ENCODE peak calls at places on chromosomes 12 and 14, in eight cellular contexts. M is GM12878, N is BE2C, S is dorsolateral prefrontal cortex, G is colonic mucosa, Y is mucosa of descending colon, F is WERI-Rb-1, P is left ventricle myocardium inferior. A is an unnamed sample.

GRCh38 chr14:65170768-65171251 is 68.5 kb upstream of the MAX start:
- DNase-seq in G (peak), F (peak), P (no peak), S (peak), Y (peak), M (peak), N (peak), A (peak)

GRCh38 chr14:70013269-70013873 is 134.2 kb downstream of the SMOC1 start:
- DNase-seq in F (peak), G (peak), M (no peak), S (no peak), Y (no peak), P (no peak), N (peak), A (no peak)

GRCh38 chr12:108039794-108040193 is 89.3 kb upstream of the WSCD2 start:
- DNase-seq in G (no peak), F (peak), Y (no peak), M (no peak), S (no peak), P (no peak), N (no peak), A (no peak)

GRCh38 chr14:75273272-75274044 is 5.2 kb upstream of the FOS start:
- DNase-seq in Y (no peak), F (no peak), N (no peak), G (no peak), P (no peak), S (no peak), M (no peak), A (no peak)

GRCh38 chr12:17035372-17035771 is 429.4 kb upstream of the LMO3 start:
- DNase-seq in N (no peak), M (no peak), S (no peak), P (no peak), F (no peak), Y (no peak), G (no peak), A (no peak)

GRCh38 chr14:36766974-36767373 is 105.3 kb downstream of the PAX9 start:
- DNase-seq in S (no peak), Y (no peak), M (no peak), N (no peak), G (no peak), F (no peak), P (no peak), A (no peak)

GRCh38 chr12:64584173-64584555 is 26.1 kb upstream of the RASSF3 start:
- DNase-seq in N (peak), M (no peak), F (no peak), P (no peak), S (no peak), Y (no peak), G (no peak), A (no peak)

GRCh38 chr14:82091097-82091496 is 557.4 kb upstream of the SEL1L start:
- DNase-seq in N (no peak), P (no peak), Y (no peak), S (no peak), F (no peak), M (no peak), G (no peak), A (no peak)

GRCh38 chr12:118376089-118377004 is at the start of gene SUDS3:
- DNase-seq in N (peak), S (peak), M (peak), G (peak), Y (peak), P (peak), F (peak), A (peak)

GRCh38 chr14:23430733-23431105 is 4.7 kb downstream of the MYH7 start:
- DNase-seq in N (peak), S (peak), M (no peak), F (no peak), Y (no peak), P (no peak), G (no peak), A (no peak)

GRCh38 chr12:52007158-52007921 is 594 bp downstream of the TAMALIN start:
- DNase-seq in F (peak), G (no peak), S (no peak), P (peak), M (no peak), N (no peak), Y (peak), A (no peak)

GRCh38 chr14:91753501-91754128 is 21.7 kb upstream of the CATSPERB start:
- DNase-seq in F (no peak), S (no peak), G (no peak), Y (no peak), P (no peak), M (no peak), N (no peak), A (no peak)

GRCh38 chr12:103140217-103140616 is 182.7 kb downstream of the ASCL1 start:
- DNase-seq in S (no peak), P (no peak), Y (no peak), N (no peak), G (no peak), M (no peak), F (no peak), A (no peak)

GRCh38 chr14:29274890-29275651 is 508.5 kb downstream of the FOXG1 start:
- DNase-seq in S (no peak), N (no peak), P (no peak), G (no peak), Y (no peak), F (peak), M (no peak), A (no peak)

GRCh38 chr14:29278301-29278700 is 511.7 kb downstream of the FOXG1 start:
- DNase-seq in S (no peak), F (no peak), G (no peak), M (no peak), N (no peak), Y (no peak), P (no peak), A (no peak)

GRCh38 chr14:29271669-29272068 is 505.1 kb downstream of the FOXG1 start:
- DNase-seq in P (no peak), N (no peak), Y (no peak), F (no peak), M (no peak), S (no peak), G (no peak), A (no peak)

DNA sequence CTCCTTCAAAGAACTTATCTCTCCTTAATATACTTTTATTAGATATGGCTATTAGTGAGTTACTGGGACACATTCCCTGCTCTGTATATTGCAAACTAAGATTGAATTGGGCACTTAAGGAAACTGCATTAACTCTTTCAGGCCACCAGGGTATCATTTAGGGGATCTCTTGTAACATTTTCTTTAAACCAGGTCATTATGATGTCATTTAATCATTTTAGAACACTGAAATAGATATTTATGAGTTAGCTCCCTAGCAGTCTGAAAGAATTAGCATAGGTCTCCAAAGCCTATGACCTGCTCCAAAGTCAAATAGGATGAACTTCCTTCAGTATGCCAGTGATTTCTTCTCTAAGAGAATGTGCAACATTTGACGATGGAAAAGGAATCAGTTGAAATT is 506.9 kb downstream of the FOXG1 start:
- DNase-seq in M (no peak), S (no peak), G (no peak), Y (no peak), N (no peak), F (no peak), P (no peak), A (no peak)
- TF ChIP-seq CTCF in M (no peak), S (no peak), G (no peak), Y (no peak), N (no peak), F (no peak), P (no peak), A (no peak)

GRCh38 chr12:123388218-123388947 is 4.5 kb downstream of the KMT5A start:
- DNase-seq in F (peak), M (peak), Y (peak), S (peak), G (peak), P (peak), N (peak), A (no peak)

GRCh38 chr12:123391546-123392343 is 7.8 kb downstream of the KMT5A start:
- DNase-seq in P (no peak), Y (no peak), N (no peak), F (no peak), M (no peak), G (no peak), S (no peak), A (no peak)

GRCh38 chr12:123388948-123389559 is 5.1 kb downstream of the KMT5A start:
- DNase-seq in M (no peak), P (no peak), F (no peak), S (no peak), G (no peak), N (peak), Y (no peak), A (no peak)

GRCh38 chr12:123389560-123390351 is 5.8 kb downstream of the KMT5A start:
- DNase-seq in P (peak), M (no peak), N (peak), F (peak), S (no peak), G (peak), Y (peak), A (no peak)

DNA sequence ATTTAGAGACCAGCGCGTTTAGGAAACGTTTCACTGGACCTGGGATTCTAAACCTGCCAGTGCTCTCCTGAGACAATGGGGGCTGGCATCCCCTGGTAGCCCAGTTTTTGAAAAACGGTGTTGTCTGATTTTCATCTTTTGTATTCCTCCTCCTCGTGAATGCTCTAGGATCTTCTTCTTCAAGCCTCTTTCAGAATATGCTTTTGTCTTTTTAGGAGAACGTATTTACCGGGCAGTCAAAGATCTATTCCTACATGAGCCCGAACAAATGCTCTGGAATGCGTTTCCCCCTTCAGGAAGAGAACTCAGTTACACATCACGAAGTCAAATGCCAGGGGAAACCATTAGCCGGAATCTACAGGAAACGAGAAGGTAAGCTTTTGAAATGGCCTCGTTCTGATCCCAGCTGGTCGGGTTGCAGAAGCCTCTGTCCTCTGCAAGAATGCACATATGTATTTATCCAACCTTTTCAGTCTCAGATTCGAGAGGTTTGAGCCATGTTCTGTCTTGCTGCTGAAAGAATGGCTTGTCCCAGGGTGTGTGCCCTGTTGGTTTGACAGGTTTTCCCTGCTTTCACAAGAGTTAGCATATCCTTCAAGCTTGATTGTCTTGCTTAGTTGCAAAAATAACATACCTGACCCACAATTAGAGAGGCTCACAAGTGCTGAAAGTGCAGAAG is 6.6 kb downstream of the KMT5A start:
- DNase-seq in Y (no peak), S (no peak), P (no peak), M (no peak), G (no peak), F (no peak), N (no peak), A (no peak)
- H3K4me3 ChIP-seq in Y (no peak), S (peak), P (peak), M (peak), G (peak), F (no peak), N (peak), A (peak)

GRCh38 chr12:71216725-71217579 is 59.2 kb upstream of the TSPAN8 start:
- DNase-seq in F (peak), N (peak), S (peak), Y (no peak), P (no peak), G (peak), M (no peak), A (no peak)
- TF ChIP-seq CTCF in F (peak), N (peak), S (peak), Y (peak), P (peak), G (peak), M (peak), A (no peak)

GRCh38 chr14:93954516-93954830 is 21.9 kb downstream of the ASB2 start:
- DNase-seq in G (no peak), M (no peak), F (no peak), P (no peak), N (no peak), S (no peak), Y (peak), A (no peak)
- H3K4me3 ChIP-seq in G (no peak), M (peak), F (no peak), P (no peak), N (no peak), S (no peak), Y (no peak), A (no peak)

GRCh38 chr14:52380294-52380693 is 66.2 kb downstream of the PTGER2 start:
- DNase-seq in N (no peak), M (peak), S (no peak), F (no peak), G (no peak), Y (no peak), P (no peak), A (no peak)

GRCh38 chr14:52377940-52378339 is 63.8 kb downstream of the PTGER2 start:
- DNase-seq in G (no peak), F (no peak), S (no peak), Y (no peak), M (no peak), P (no peak), N (peak), A (no peak)
- TF ChIP-seq CTCF in G (no peak), F (peak), S (no peak), Y (no peak), M (no peak), P (no peak), N (peak), A (no peak)

DNA sequence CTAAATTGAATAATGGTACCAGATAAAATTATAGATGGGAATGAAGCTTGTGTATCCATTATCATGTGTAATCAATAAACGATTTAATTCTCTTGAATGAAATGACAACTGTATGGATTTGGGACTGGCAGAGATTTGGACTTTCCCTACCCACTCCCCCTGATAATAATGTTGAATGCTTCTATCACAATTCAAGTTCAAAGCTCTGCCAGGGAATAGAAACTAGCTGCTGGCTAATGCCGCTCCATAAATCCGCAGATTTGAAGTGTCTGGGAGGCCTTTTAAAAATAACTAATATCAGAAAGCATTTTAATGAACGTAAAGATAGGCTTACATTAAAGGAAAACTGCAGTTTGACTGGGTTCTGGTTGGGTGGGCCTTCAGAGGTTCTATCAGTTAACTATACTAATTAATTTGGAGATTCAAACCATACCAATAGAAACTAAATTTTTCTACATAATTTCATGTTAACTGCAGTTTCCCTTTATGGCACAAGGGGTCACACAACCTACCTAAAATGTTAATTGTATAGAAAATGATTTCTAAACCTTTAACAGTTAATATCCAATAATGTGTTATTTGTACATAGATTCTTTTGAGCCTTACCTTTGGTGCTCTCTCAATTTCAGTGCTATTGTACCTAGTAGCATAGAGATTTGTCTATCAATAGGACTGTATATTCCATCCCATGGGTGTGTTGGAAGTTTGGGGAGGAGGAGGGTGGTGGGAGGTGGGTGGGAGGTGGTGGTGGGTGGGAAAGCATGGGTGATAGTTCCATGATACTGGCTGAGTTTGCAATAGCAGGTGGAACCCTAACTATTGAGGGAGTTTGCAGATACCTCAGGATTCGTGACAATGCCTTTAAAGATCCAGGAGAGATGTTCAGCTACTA is 4.9 kb downstream of the HNRNPA1 start:
- DNase-seq in P (no peak), F (no peak), N (no peak), S (no peak), G (no peak), Y (no peak), M (no peak), A (no peak)
- H3K4me3 ChIP-seq in P (peak), F (no peak), N (peak), S (no peak), G (no peak), Y (no peak), M (peak), A (peak)

DNA sequence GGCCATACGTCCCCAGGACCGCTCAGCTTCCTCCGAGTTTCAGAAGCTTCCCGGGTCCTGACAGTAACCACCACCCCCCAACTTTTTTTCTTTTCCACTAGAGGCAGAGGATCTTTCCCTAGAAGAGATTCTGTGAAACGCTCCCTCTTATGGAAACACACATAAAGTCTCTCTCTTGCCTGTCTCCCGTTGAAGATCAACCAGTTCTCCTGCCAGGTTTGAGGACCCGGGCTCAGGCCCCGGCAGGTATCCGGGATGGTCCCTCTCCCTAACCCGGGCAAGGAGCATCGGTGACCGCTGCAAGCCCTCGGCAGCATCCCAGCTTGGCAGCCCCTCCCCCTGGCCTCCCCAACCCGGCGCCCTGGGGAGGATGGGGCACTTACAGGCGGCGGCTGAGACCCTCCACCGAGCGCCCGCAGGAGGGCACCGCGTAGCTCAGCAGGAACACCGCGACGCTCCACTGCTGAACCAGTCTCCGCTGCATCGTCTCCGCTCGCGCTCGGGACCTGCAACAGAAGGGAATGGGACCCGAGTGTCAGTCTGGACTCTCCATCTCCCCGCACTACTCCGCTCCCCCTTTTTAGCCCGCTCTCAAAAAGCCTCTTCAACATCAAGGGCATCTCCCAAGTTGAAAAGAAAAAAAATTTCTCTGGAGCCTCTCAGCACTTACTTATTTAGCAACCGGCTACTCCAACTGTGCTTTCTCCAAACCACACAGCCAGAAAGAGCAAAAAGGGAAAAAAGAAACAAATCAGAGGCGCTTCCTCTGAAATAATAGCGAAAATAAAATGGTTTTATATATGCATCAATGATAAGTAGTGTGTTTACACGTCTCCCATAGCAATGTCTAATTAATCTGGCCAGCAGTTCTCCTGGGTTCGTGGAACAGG is 3.3 kb downstream of the PTHLH start:
- DNase-seq in Y (no peak), M (no peak), F (peak), G (no peak), S (no peak), N (peak), P (peak), A (no peak)
- TF ChIP-seq CTCF in Y (no peak), M (no peak), F (no peak), G (no peak), S (no peak), N (no peak), P (no peak), A (peak)

A was measured in astrocyte of the cerebellum.